ENCODE peak calls at places on chromosomes 7 and 10, in nine cellular contexts. Y, O, R, S, X, H, W, J and P are unnamed samples. For H3K4me1, the result is how much of the 10 kb centered on the place peaks cover.

GRCh38 chr7:157780312-157780711 is 443.5 kb downstream of the DNAJB6 start:
- DNase-seq in R (no peak), S (no peak), X (no peak), W (no peak), J (no peak), O (no peak), Y (no peak), H (no peak), P (no peak)

GRCh38 chr10:120453886-120454285 is 3.1 kb upstream of the PLPP4 start:
- DNase-seq in X (no peak), Y (no peak), H (no peak), S (no peak), J (no peak), R (no peak), O (no peak), W (no peak), P (no peak)

GRCh38 chr7:112938895-112939588 is 147.6 kb downstream of the GPR85 start:
- DNase-seq in X (peak), Y (peak), S (peak), W (no peak), J (peak), H (peak), R (no peak), O (no peak), P (peak)

GRCh38 chr10:47348661-47349470 is 703 bp downstream of the RBP3 start:
- DNase-seq in Y (peak), S (no peak), H (no peak), R (no peak), J (no peak), X (no peak), O (no peak), W (no peak), P (no peak)

GRCh38 chr7:52944916-52945315 is 90.5 kb upstream of the POM121L12 start:
- DNase-seq in O (no peak), J (no peak), S (no peak), X (no peak), W (no peak), Y (no peak), R (no peak), H (no peak), P (no peak)

GRCh38 chr7:137685439-137686164 is 161.2 kb downstream of the DGKI start:
- DNase-seq in W (no peak), J (no peak), R (no peak), Y (no peak), O (no peak), H (no peak), S (no peak), X (no peak), P (no peak)

GRCh38 chr10:96789571-96790108 is 42.5 kb upstream of the LCOR start:
- DNase-seq in O (no peak), Y (no peak), W (no peak), H (no peak), R (no peak), S (no peak), X (no peak), J (no peak), P (no peak)

GRCh38 chr7:55021951-55022617 is 3.3 kb downstream of the EGFR start:
- DNase-seq in Y (no peak), J (no peak), H (no peak), W (no peak), R (no peak), X (no peak), O (no peak), S (no peak), P (peak)

GRCh38 chr10:21355591-21356011 is 169.9 kb downstream of the SKIDA1 start:
- DNase-seq in X (no peak), S (no peak), O (no peak), H (no peak), W (no peak), J (no peak), R (no peak), Y (no peak), P (no peak)

GRCh38 chr7:30682131-30683083 is at the start of gene CRHR2:
- DNase-seq in S (no peak), J (no peak), R (no peak), H (no peak), O (no peak), X (no peak), W (peak), Y (no peak), P (peak)

GRCh38 chr10:133318494-133319127 is 9.9 kb downstream of the ZNF511 start:
- DNase-seq in J (peak), S (peak), H (peak), R (peak), Y (peak), X (no peak), O (no peak), W (peak), P (peak)

GRCh38 chr10:22711373-22711772 is 3.0 kb downstream of the PIP4K2A start:
- DNase-seq in R (no peak), Y (no peak), X (no peak), S (no peak), O (no peak), H (no peak), J (no peak), W (no peak), P (no peak)

GRCh38 chr7:46157414-46157813 is 236.3 kb upstream of the IGFBP3 start:
- DNase-seq in J (no peak), Y (no peak), H (no peak), S (no peak), O (no peak), X (no peak), R (no peak), W (no peak), P (no peak)

GRCh38 chr7:54989826-54990225 is 29.0 kb upstream of the EGFR start:
- DNase-seq in X (no peak), J (no peak), R (no peak), S (no peak), O (no peak), Y (no peak), W (no peak), H (no peak), P (no peak)

GRCh38 chr10:34256216-34256615 is 558.9 kb downstream of the PARD3 start:
- DNase-seq in X (no peak), J (no peak), W (no peak), O (no peak), R (no peak), Y (no peak), S (no peak), H (no peak), P (no peak)

GRCh38 chr10:588246-589165 is 101.0 kb downstream of the DIP2C start:
- DNase-seq in Y (no peak), X (peak), J (peak), O (no peak), S (no peak), W (no peak), H (no peak), R (no peak), P (peak)

GRCh38 chr7:116499168-116500070 is at the start of gene CAV2:
- DNase-seq in R (peak), W (no peak), Y (peak), X (peak), J (peak), S (no peak), H (peak), O (no peak), P (peak)

GRCh38 chr7:2181077-2181854 is 51.5 kb downstream of the MAD1L1 start:
- DNase-seq in O (no peak), Y (no peak), R (no peak), S (no peak), H (no peak), X (no peak), W (no peak), J (no peak), P (no peak)

DNA sequence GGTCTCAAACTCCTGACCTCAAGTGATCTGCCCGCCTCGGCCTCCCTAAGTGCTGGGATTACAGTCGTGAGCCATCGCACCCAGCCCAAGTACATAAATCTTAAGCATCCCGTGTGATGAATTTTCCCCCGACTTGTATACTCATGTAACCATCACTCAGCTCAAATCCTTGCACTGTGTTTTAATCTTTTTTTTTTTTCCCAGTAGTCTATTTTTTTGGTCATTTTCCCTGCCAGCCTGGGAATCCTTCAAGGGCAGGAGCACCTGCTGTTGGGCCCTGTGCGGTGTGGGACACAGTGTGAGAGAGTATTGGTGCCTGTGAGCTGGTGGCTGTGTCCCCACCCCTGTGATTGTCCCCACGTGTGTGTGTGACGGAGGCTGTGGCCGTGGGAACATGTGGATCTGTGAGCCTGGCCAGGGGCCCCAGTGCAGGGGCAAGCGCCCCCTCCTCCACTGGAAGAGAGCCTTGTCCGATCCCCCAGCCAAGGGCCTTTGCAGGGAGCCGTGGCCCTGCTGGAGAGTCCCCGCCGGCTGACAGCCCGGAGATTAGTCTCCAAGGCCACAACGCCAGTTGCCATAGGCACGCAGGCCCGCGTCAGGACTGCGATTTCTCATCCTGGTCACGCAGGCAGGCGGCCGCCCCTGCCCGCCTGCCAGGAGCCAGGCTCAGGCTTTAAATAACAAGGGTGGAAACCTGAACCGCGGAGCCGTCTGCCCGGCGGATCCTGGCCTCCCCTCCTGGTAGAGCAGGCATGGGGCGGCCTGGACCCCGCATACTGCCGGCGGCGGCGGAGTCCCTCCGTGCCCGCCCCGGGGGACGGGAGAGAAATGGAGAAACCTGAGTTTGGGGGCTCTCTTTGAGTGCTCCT is 26.5 kb downstream of the GTF2IRD1 start:
- DNase-seq in X (peak), W (no peak), S (no peak), O (no peak), Y (peak), H (peak), J (no peak), R (peak), P (peak)
- H3K4me1 ChIP-seq in X (half or more), W (under half), S (under half), O (half or more), Y (under half), H (half or more), J (half or more), R (under half), P (half or more)

DNA sequence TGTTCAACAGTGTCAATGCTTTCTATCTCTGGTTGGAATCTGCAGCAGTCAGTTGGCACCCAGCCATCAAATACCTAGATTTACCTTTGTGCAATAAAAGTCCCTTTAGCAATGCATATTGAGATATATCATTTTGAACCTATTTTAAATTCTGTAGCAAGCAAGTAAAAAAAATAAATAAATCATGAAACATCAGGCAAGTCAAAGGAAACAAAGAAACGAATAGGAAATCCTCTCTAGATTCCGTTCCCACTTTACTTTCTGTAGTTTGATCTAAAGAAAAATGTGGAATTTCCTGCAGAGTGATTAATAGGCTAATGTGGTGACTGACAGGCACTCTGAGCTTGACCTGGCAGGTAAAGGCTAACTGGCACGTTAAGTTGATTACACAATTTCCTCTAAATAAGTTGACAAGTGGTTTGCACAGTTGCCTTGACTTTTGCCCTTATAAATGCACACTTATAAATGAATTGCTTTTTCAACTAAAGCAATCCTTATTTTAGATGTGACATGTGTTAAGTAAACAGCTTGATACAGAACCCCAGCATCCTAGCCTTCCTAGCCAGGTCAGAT is 208.1 kb upstream of the TCF7L2 start:
- DNase-seq in W (no peak), R (no peak), O (no peak), X (no peak), H (no peak), S (no peak), Y (no peak), J (no peak), P (no peak)
- H3K4me1 ChIP-seq in W (under half), R (under half), O (under half), X (under half), H (under half), S (under half), Y (under half), J (under half), P (under half)

DNA sequence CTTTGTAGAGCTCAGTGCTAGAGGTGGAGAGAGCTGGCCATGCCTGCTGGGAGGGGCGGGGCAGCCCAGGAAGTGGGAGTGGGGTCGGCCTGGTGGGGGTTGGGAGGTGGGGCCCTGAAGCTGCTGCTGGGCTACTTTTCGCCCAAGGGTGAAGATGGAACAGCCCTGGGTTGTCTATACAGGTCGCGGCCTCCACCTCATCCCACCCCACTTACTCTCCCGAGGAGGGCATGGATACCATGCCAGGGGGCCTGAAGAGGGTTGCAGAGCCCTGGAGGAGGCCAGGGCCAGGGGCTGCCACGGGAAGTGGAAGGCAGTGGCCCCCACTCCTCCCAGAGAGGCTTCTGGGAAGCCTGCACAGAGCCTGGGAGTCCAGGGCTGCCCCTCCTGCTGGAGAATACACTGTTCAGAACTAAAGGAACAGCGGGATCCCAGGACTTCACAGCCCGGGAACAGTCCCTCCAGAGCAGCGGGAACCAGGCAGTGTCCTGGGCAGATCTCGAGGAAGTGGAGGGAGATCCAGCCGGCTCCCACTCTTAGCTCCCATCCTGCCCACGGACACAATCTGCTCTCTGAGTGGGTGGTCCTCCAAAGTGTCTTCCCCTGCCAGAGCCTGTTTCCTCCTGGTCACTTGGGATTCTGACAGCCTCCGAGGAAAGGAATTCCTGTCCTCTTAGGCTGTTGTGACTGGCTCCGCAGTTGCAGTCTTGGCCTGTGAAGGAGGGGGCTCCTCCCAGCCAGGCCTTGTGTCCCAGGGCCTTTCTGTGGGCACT is 23.5 kb downstream of the MAT1A start:
- DNase-seq in Y (no peak), W (no peak), R (no peak), J (no peak), X (no peak), S (peak), H (no peak), O (no peak), P (no peak)
- H3K4me1 ChIP-seq in Y (under half), W (under half), R (under half), J (under half), X (under half), S (under half), H (under half), O (under half), P (under half)

GRCh38 chr10:70482982-70483760 is 4.6 kb downstream of the PALD1 start:
- DNase-seq in W (no peak), J (no peak), X (no peak), S (no peak), H (no peak), Y (no peak), R (no peak), O (no peak), P (no peak)
- H3K4me1 ChIP-seq in W (under half), J (under half), X (under half), S (under half), H (half or more), Y (under half), R (under half), O (under half), P (under half)

GRCh38 chr7:150972094-150972493 is 6.0 kb downstream of the KCNH2 start:
- DNase-seq in W (no peak), J (no peak), H (no peak), S (no peak), X (no peak), Y (no peak), R (peak), O (no peak), P (no peak)
- H3K4me1 ChIP-seq in W (under half), J (under half), H (under half), S (under half), X (under half), Y (under half), R (under half), O (under half), P (under half)